ENCODE peak calls at places on chromosomes 11 and 22, in five cellular contexts. B, C, I, E and V are unnamed samples.

GRCh38 chr11:63791495-63792167 is 21.6 kb upstream of the SPINDOC start:
- DNase-seq in B (no peak), I (no peak), E (no peak), C (no peak), V (no peak)

GRCh38 chr11:118997627-118998387 is at the start of gene CENATAC:
- DNase-seq in E (peak; percentile 96), B (peak; percentile 42), C (peak; percentile 95), I (peak; percentile 95), V (peak; percentile 71)

GRCh38 chr11:83272627-83273026 is 13.5 kb downstream of the CCDC90B start:
- DNase-seq in C (no peak), I (no peak), E (no peak), B (no peak), V (no peak)

GRCh38 chr22:48492371-48493320 is 1335.0 kb downstream of the BRD1 start:
- DNase-seq in C (no peak), E (peak; percentile 77), B (no peak), I (peak; percentile 55), V (peak; percentile 69)

GRCh38 chr11:13260963-13261599 is 16.5 kb upstream of the BMAL1 start:
- DNase-seq in C (no peak), E (no peak), B (no peak), I (no peak), V (peak; percentile 70)

GRCh38 chr11:32062540-32062939 is 28.3 kb upstream of the RCN1 start:
- DNase-seq in C (no peak), B (no peak), E (no peak), I (no peak), V (no peak)

GRCh38 chr22:31122532-31123291 is at the start of gene INPP5J:
- DNase-seq in I (peak; percentile 58), E (peak; percentile 83), B (no peak), C (no peak), V (no peak)

GRCh38 chr22:43081968-43082367 is 7.2 kb downstream of the TTLL1 start:
- DNase-seq in E (no peak), C (no peak), B (no peak), I (no peak), V (no peak)

GRCh38 chr11:134656861-134657540 is 245.0 kb upstream of the B3GAT1 start:
- DNase-seq in C (no peak), E (no peak), B (no peak), I (peak; percentile 24), V (no peak)

GRCh38 chr22:41504397-41504796 is 35.5 kb downstream of the ACO2 start:
- DNase-seq in I (no peak), E (no peak), B (no peak), C (no peak), V (no peak)

GRCh38 chr22:23501708-23502107 is 78.4 kb downstream of the IGLL1 start:
- DNase-seq in C (no peak), I (no peak), B (no peak), E (no peak), V (no peak)

GRCh38 chr11:2813968-2814367 is 71.6 kb downstream of the CDKN1C start:
- DNase-seq in C (no peak), E (no peak), I (no peak), B (no peak), V (no peak)

GRCh38 chr11:112513936-112514716 is 253.5 kb upstream of the PLET1 start:
- DNase-seq in E (no peak), C (no peak), I (no peak), B (no peak), V (no peak)

GRCh38 chr11:11149671-11150459 is 203.2 kb downstream of the CSNK2A3 start:
- DNase-seq in C (no peak), B (no peak), I (no peak), E (no peak), V (no peak)

GRCh38 chr11:4060182-4060923 is 34.2 kb upstream of the RRM1 start:
- DNase-seq in E (peak; percentile 64), B (no peak), I (no peak), C (no peak), V (peak; percentile 14)

GRCh38 chr11:34481307-34481706 is 32.3 kb downstream of the ELF5 start:
- DNase-seq in E (no peak), I (no peak), C (no peak), B (no peak), V (no peak)

GRCh38 chr11:110290591-110291334 is 5.7 kb downstream of the RDX start:
- DNase-seq in B (no peak), E (no peak), I (no peak), C (no peak), V (no peak)

GRCh38 chr11:125188021-125188420 is 23.5 kb downstream of the PKNOX2 start:
- DNase-seq in I (no peak), B (no peak), E (no peak), C (no peak), V (no peak)

GRCh38 chr11:17991799-17992433 is 20.9 kb downstream of the SERGEF start:
- DNase-seq in I (no peak), B (no peak), E (peak; percentile 24), C (no peak), V (no peak)

GRCh38 chr11:62602141-62603071 is 741 bp upstream of the MTA2 start:
- DNase-seq in C (peak; percentile 32), E (peak; percentile 75), B (no peak), I (peak; percentile 77), V (peak; percentile 76)

GRCh38 chr11:69409812-69410645 is 71.4 kb upstream of the LINC01488 start:
- DNase-seq in B (no peak), E (no peak), I (no peak), C (no peak), V (no peak)

GRCh38 chr22:37552560-37553163 is 7.6 kb upstream of the CDC42EP1 start:
- DNase-seq in B (no peak), I (no peak), E (no peak), C (no peak), V (no peak)

GRCh38 chr11:114326151-114326550 is 30.0 kb downstream of the NNMT start:
- DNase-seq in E (no peak), I (no peak), C (no peak), B (no peak), V (no peak)

GRCh38 chr22:44210721-44211120 is 30.0 kb downstream of the PARVG start:
- DNase-seq in E (no peak), I (no peak), B (no peak), C (no peak), V (no peak)

GRCh38 chr11:2732940-2733628 is 33.3 kb upstream of the KCNQ1OT1 start:
- DNase-seq in C (no peak), E (no peak), I (no peak), B (no peak), V (no peak)

GRCh38 chr11:74195828-74196227 is 24.7 kb downstream of the PPME1 start:
- DNase-seq in B (no peak), I (no peak), C (no peak), E (no peak), V (peak; percentile 32)

GRCh38 chr11:57072640-57073039 is 83.9 kb downstream of the OR5AK2 start:
- DNase-seq in I (no peak), B (no peak), C (no peak), E (no peak), V (peak; percentile 89)

GRCh38 chr22:41998361-41999261 is at the start of gene WBP2NL:
- DNase-seq in C (peak; percentile 82), E (peak; percentile 91), I (peak; percentile 90), B (peak; percentile 49), V (peak; percentile 9)

GRCh38 chr11:112318193-112318592 is 57.5 kb upstream of the PLET1 start:
- DNase-seq in I (no peak), E (no peak), C (no peak), B (no peak), V (peak; percentile 74)

GRCh38 chr22:44129614-44129976 is 51.1 kb upstream of the PARVG start:
- DNase-seq in E (no peak), B (no peak), C (no peak), I (no peak), V (peak; percentile 83)

GRCh38 chr22:21896951-21897513 is 29.6 kb upstream of the MAPK1 start:
- DNase-seq in I (no peak), E (no peak), C (no peak), B (no peak), V (no peak)

GRCh38 chr11:31445621-31446020 is 63.8 kb downstream of the IMMP1L start:
- DNase-seq in E (no peak), C (no peak), B (no peak), I (no peak), V (no peak)

GRCh38 chr11:78929092-78929905 is 354.6 kb upstream of the NARS2 start:
- DNase-seq in B (no peak), C (no peak), I (no peak), E (no peak), V (no peak)

GRCh38 chr11:61702701-61703312 is 22.6 kb downstream of the DAGLA start:
- DNase-seq in B (no peak), C (no peak), E (no peak), I (no peak), V (no peak)